ENCODE peak calls at places on chromosomes 2 and 18, in ten cellular contexts. L is CD8-positive, alpha-beta memory T cell; V is EH; S is NCI-H774; Q is small intestine; C is fibroblast of pulmonary artery; E is activated T-helper 9 cell treated with anti-CD3 and anti-CD28 coated beads, Interleukin-2, amount 50 U/mL, for 16 hours; A is stimulated activated CD8-positive, alpha-beta memory T cell treated with anti-CD3 and anti-CD28 coated beads, Interleukin-15, amount 100 ng/mL, for 24 hours; K is germinal center; G is GDM1. J is an unnamed sample.

GRCh38 chr2:39642054-39642742 is 23.5 kb upstream of the TMEM178A start:
- DNase-seq in L (no peak), V (peak), S (no peak), Q (no peak), C (peak), E (no peak), A (no peak), K (no peak), G (no peak), J (no peak)

GRCh38 chr2:26161926-26162325 is 11.0 kb upstream of the GAREM2 start:
- DNase-seq in L (no peak), V (no peak), S (no peak), Q (no peak), C (no peak), E (no peak), A (no peak), K (no peak), G (no peak), J (no peak)

GRCh38 chr2:48719480-48720177 is 35.9 kb downstream of the LHCGR start:
- DNase-seq in L (no peak), V (no peak), S (peak), Q (no peak), C (no peak), E (no peak), A (no peak), K (no peak), G (no peak), J (no peak)

GRCh38 chr2:77028032-77028600 is 494.1 kb downstream of the LRRTM4 start:
- DNase-seq in L (no peak), V (no peak), S (no peak), Q (no peak), C (peak), E (no peak), A (no peak), K (no peak), G (no peak), J (no peak)

GRCh38 chr2:132632000-132632649 is 37.9 kb downstream of the LYPD1 start:
- DNase-seq in L (no peak), V (peak), S (no peak), Q (peak), C (no peak), E (no peak), A (no peak), K (no peak), G (no peak), J (no peak)

GRCh38 chr18:61893971-61894750 is 1.4 kb upstream of the RNF152 start:
- DNase-seq in L (peak), V (peak), S (peak), Q (peak), C (peak), E (peak), A (peak), K (peak), G (no peak), J (peak)

GRCh38 chr18:44630118-44630517 is 50.6 kb upstream of the SETBP1 start:
- DNase-seq in L (no peak), V (no peak), S (no peak), Q (no peak), C (no peak), E (no peak), A (no peak), K (no peak), G (no peak), J (no peak)

GRCh38 chr2:69946351-69947077 is 14.9 kb downstream of the ASPRV1 start:
- DNase-seq in L (peak), V (peak), S (no peak), Q (peak), C (peak), E (peak), A (no peak), K (peak), G (peak), J (no peak)

GRCh38 chr2:65358690-65359400 is 73.6 kb downstream of the SPRED2 start:
- DNase-seq in L (no peak), V (peak), S (no peak), Q (no peak), C (no peak), E (no peak), A (no peak), K (no peak), G (no peak), J (no peak)

GRCh38 chr2:8225257-8225656 is 456.6 kb upstream of the ID2 start:
- DNase-seq in L (no peak), V (no peak), S (no peak), Q (no peak), C (no peak), E (no peak), A (no peak), K (no peak), G (no peak), J (no peak)

GRCh38 chr2:182866095-182866460 is 359 bp downstream of the FRZB start:
- DNase-seq in L (no peak), V (no peak), S (no peak), Q (no peak), C (no peak), E (no peak), A (no peak), K (peak), G (no peak), J (no peak)

GRCh38 chr2:169091256-169091655 is 21.9 kb downstream of the DHRS9 start:
- DNase-seq in L (no peak), V (no peak), S (no peak), Q (no peak), C (no peak), E (no peak), A (no peak), K (no peak), G (no peak), J (no peak)

GRCh38 chr18:65287642-65288041 is 463.2 kb upstream of the CDH7 start:
- DNase-seq in L (no peak), V (no peak), S (peak), Q (no peak), C (no peak), E (no peak), A (no peak), K (no peak), G (no peak), J (no peak)

GRCh38 chr2:134177351-134177931 is 76.4 kb upstream of the MGAT5 start:
- DNase-seq in L (no peak), V (peak), S (no peak), Q (no peak), C (peak), E (no peak), A (no peak), K (no peak), G (no peak), J (no peak)

GRCh38 chr18:75154997-75155396 is 53.9 kb downstream of the PTGR3 start:
- DNase-seq in L (no peak), V (no peak), S (no peak), Q (no peak), C (no peak), E (no peak), A (no peak), K (no peak), G (no peak), J (no peak)

GRCh38 chr18:809985-810642 is 1.9 kb downstream of the YES1 start:
- DNase-seq in L (no peak), V (no peak), S (no peak), Q (peak), C (no peak), E (no peak), A (no peak), K (no peak), G (no peak), J (no peak)

GRCh38 chr2:54422072-54422581 is 34.0 kb upstream of the SPTBN1 start:
- DNase-seq in L (peak), V (no peak), S (no peak), Q (peak), C (no peak), E (no peak), A (no peak), K (no peak), G (peak), J (no peak)

GRCh38 chr18:22800551-22800951 is 132.6 kb upstream of the RBBP8 start:
- DNase-seq in L (no peak), V (peak), S (no peak), Q (peak), C (peak), E (no peak), A (no peak), K (no peak), G (no peak), J (no peak)

GRCh38 chr2:150417278-150417677 is 70.2 kb downstream of the RND3 start:
- DNase-seq in L (no peak), V (no peak), S (no peak), Q (no peak), C (no peak), E (no peak), A (no peak), K (no peak), G (no peak), J (no peak)

GRCh38 chr2:234135750-234136221 is 85.3 kb downstream of the SPP2 start:
- DNase-seq in L (no peak), V (peak), S (peak), Q (peak), C (peak), E (peak), A (peak), K (peak), G (no peak), J (peak)

GRCh38 chr2:54983345-54984235 is 66.7 kb downstream of the RTN4 start:
- DNase-seq in L (no peak), V (peak), S (no peak), Q (no peak), C (peak), E (no peak), A (no peak), K (no peak), G (no peak), J (no peak)

GRCh38 chr2:103230813-103231212 is 469.0 kb downstream of the TMEM182 start:
- DNase-seq in L (no peak), V (no peak), S (no peak), Q (no peak), C (no peak), E (no peak), A (no peak), K (no peak), G (no peak), J (no peak)

J was measured in upper lobe of left lung.